ENCODE peak calls at places on chromosomes 1 and 21, in ten cellular contexts. J is right lobe of liver; G is PC-9; L is fibroblast of lung; P is cardiac muscle cell; R is endodermal cell; E is breast epithelium; B is dorsolateral prefrontal cortex; Q is CD8-positive, alpha-beta T cell; N is HepG2. A is an unnamed sample.

GRCh38 chr1:71640131-71640530 is 559.3 kb upstream of the ZRANB2 start:
- DNase-seq in E (no peak), Q (no peak), G (no peak), B (no peak), N (no peak), P (peak), R (no peak), J (no peak), L (no peak), A (no peak)

GRCh38 chr21:27023186-27023585 is 56.3 kb upstream of the ADAMTS5 start:
- DNase-seq in G (no peak), E (no peak), P (no peak), B (no peak), N (no peak), R (no peak), J (no peak), L (no peak), Q (no peak), A (no peak)

GRCh38 chr21:27622636-27623035 is 655.7 kb upstream of the ADAMTS5 start:
- DNase-seq in E (no peak), L (no peak), B (no peak), P (no peak), G (no peak), Q (no peak), N (no peak), J (no peak), R (no peak), A (no peak)

GRCh38 chr1:12525311-12526181 is 92.5 kb downstream of the DHRS3 start:
- DNase-seq in B (no peak), J (peak), Q (no peak), E (no peak), L (no peak), N (peak), G (no peak), P (peak), R (no peak), A (no peak)

GRCh38 chr1:3174487-3175247 is 105.7 kb downstream of the PRDM16 start:
- DNase-seq in Q (no peak), G (no peak), E (peak), R (no peak), L (peak), B (no peak), P (peak), N (no peak), J (no peak), A (no peak)

GRCh38 chr1:9655127-9655723 is 3.7 kb downstream of the PIK3CD start:
- DNase-seq in R (no peak), P (no peak), E (no peak), N (no peak), L (no peak), B (no peak), Q (peak), G (no peak), J (no peak), A (no peak)

GRCh38 chr21:44455524-44456206 is 355 bp downstream of the LRRC3 start:
- DNase-seq in L (peak), J (peak), E (no peak), P (peak), R (peak), G (peak), B (peak), N (no peak), Q (peak), A (no peak)

GRCh38 chr1:201000391-201000790 is 23.1 kb downstream of the KIF21B start:
- DNase-seq in Q (no peak), G (no peak), J (no peak), E (no peak), B (no peak), P (no peak), N (no peak), R (no peak), L (no peak), A (no peak)

GRCh38 chr1:4611708-4612349 is 42.6 kb upstream of the AJAP1 start:
- DNase-seq in G (no peak), N (no peak), P (no peak), J (no peak), Q (no peak), R (no peak), L (no peak), B (no peak), E (no peak), A (no peak)

GRCh38 chr1:4408380-4408779 is 246.0 kb upstream of the AJAP1 start:
- DNase-seq in G (no peak), J (no peak), Q (no peak), P (no peak), B (no peak), L (no peak), E (no peak), N (no peak), R (no peak), A (no peak)

GRCh38 chr1:68218485-68218884 is 13.8 kb downstream of the WLS start:
- DNase-seq in R (peak), Q (no peak), E (peak), P (no peak), L (peak), J (no peak), G (no peak), N (no peak), B (no peak), A (no peak)

GRCh38 chr1:23745515-23745914 is 2.2 kb downstream of the ELOA start:
- DNase-seq in J (no peak), R (no peak), E (no peak), N (peak), L (peak), B (no peak), Q (no peak), G (no peak), P (peak), A (no peak)

GRCh38 chr1:12464627-12465056 is 153.4 kb downstream of the DHRS3 start:
- DNase-seq in E (peak), R (no peak), J (no peak), L (peak), N (no peak), B (no peak), Q (no peak), P (peak), G (peak), A (no peak)

GRCh38 chr1:224357626-224358124 is 996 bp downstream of the CNIH4 start:
- DNase-seq in L (peak), R (no peak), E (no peak), B (no peak), G (no peak), P (peak), J (no peak), Q (no peak), N (peak), A (no peak)

GRCh38 chr1:183804382-183804781 is 538 bp upstream of the RGL1 start:
- DNase-seq in N (no peak), P (no peak), G (peak), Q (no peak), R (peak), E (no peak), B (no peak), J (no peak), L (no peak), A (no peak)

GRCh38 chr1:73910466-73910865 is 287.5 kb downstream of the LRRIQ3 start:
- DNase-seq in B (no peak), P (no peak), R (no peak), Q (no peak), J (no peak), G (no peak), N (no peak), E (no peak), L (peak), A (no peak)

GRCh38 chr1:214445846-214446614 is 105.4 kb downstream of the PTPN14 start:
- DNase-seq in R (no peak), Q (no peak), P (peak), E (no peak), N (no peak), J (no peak), L (peak), B (no peak), G (no peak), A (no peak)

GRCh38 chr1:200072636-200073285 is 45.3 kb downstream of the NR5A2 start:
- DNase-seq in E (no peak), L (no peak), G (no peak), P (no peak), J (no peak), Q (no peak), N (no peak), B (no peak), R (no peak), A (no peak)

GRCh38 chr21:28235169-28235892 is 757.3 kb downstream of the LTN1 start:
- DNase-seq in B (no peak), E (no peak), N (no peak), Q (no peak), J (no peak), L (no peak), R (peak), P (peak), G (no peak), A (no peak)

GRCh38 chr1:112297536-112297935 is 98.5 kb upstream of the CTTNBP2NL start:
- DNase-seq in R (no peak), L (peak), B (no peak), N (no peak), E (no peak), J (no peak), P (peak), Q (no peak), G (no peak), A (no peak)

DNA sequence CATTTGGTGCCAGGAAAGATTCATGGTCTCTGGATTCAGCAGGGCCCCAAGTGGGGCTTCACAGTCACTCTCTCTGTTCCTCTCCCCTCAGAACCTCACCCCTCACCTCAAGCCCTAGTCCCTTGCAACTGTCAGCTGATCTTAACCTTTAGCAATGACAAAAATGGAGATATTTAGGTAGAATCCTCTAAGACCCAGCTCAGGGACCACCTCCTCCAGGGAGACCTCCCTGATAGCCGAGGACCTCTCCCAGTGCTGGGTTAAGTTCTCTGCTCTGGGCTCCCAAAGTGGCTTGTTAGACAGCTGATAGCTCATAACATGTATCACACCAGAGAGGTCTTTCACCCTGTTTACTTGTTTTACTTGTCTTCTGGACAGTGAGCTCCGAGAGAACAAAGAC is 257.6 kb upstream of the KIAA0040 start:
- DNase-seq in G (no peak), N (no peak), R (no peak), L (no peak), J (no peak), B (no peak), P (no peak), E (no peak), Q (no peak), A (no peak)
- H3K27ac ChIP-seq in G (no peak), N (no peak), R (no peak), L (no peak), J (no peak), B (no peak), P (no peak), E (no peak), Q (no peak), A (no peak)

DNA sequence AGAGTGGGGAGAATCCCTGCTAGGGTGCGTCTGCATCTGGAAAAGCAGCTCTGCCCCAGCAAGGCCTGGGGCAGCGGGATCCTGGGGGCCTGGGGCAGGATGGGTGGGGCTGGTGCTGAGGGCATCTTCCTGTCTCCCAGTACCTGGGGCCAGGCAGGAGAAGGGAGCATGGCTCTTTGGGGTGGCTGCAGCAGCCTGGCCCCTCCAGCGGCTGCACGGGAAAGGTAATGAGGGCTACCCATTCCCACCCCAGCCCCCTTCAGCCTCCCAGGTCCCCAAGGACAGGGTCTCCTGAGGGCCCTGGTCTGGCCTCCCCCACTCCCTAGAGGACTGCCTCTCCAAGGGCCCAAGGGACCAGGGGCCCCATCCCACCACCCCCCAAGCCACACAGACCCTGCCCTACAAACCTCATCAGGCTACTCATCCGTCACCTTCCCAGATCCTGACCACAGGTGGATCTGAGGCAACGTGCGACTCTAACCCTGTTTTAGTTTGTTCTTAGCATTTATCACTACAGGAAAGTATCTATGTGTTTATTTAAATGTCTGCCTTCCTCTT is 910 bp upstream of the ANKRD65 start:
- DNase-seq in E (no peak), L (no peak), P (no peak), R (peak), J (no peak), Q (no peak), N (no peak), B (no peak), G (no peak), A (no peak)
- H3K27ac ChIP-seq in E (peak), L (no peak), P (no peak), R (no peak), J (no peak), Q (no peak), N (peak), B (peak), G (peak), A (peak)

DNA sequence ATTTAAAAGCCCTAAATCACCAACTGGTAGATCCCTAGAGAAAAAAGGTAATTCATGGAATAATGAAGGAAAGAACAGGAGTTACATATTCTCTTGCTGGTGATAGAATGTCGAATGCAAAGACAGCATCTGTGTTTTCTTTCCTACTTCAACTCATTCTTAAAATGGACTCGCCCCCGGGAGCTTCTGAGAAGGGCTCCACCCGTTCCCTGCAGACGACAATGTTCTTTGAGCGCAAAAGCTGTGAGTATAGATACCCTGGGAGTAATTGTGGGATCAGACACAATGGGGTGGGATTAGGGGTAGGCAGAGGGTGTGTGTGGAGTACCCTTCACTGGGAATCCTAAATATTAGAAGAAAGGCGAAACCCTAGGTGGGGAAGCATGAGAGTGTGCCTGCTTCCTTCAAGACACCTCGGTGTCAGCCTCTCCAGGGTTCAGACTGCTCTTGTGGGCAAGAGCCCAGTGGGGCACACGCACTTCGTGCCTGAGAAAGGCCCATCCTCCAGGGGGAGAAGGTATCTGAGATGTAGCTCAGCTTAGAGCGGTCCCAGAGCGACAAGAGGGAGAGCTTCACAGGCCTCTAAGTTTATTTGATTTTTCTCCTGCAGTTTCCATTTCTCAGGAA is 123.3 kb upstream of the DPYD start:
- DNase-seq in P (no peak), B (no peak), Q (no peak), E (no peak), L (no peak), G (no peak), N (no peak), R (peak), J (no peak), A (no peak)
- H3K27ac ChIP-seq in P (no peak), B (no peak), Q (no peak), E (no peak), L (peak), G (no peak), N (no peak), R (no peak), J (no peak), A (no peak)

GRCh38 chr1:246776923-246777322 is 52.7 kb downstream of the SCCPDH start:
- DNase-seq in J (no peak), G (no peak), R (no peak), Q (no peak), P (no peak), E (no peak), N (no peak), L (no peak), B (no peak), A (no peak)

GRCh38 chr1:246779561-246780175 is 55.5 kb downstream of the SCCPDH start:
- DNase-seq in L (no peak), Q (no peak), P (no peak), R (no peak), J (no peak), B (no peak), E (no peak), G (no peak), N (no peak), A (no peak)

GRCh38 chr1:246781212-246781611 is 57.0 kb downstream of the SCCPDH start:
- DNase-seq in B (no peak), N (no peak), R (no peak), G (no peak), P (no peak), L (no peak), E (no peak), J (no peak), Q (no peak), A (no peak)

GRCh38 chr1:246780264-246780663 is 56.1 kb downstream of the SCCPDH start:
- DNase-seq in G (no peak), P (no peak), J (no peak), L (no peak), B (no peak), E (no peak), Q (no peak), R (no peak), N (no peak), A (no peak)

GRCh38 chr1:246778663-246779062 is 54.5 kb downstream of the SCCPDH start:
- DNase-seq in G (no peak), B (no peak), Q (no peak), R (no peak), L (no peak), J (no peak), P (no peak), N (no peak), E (no peak), A (no peak)
- H3K27ac ChIP-seq in G (no peak), B (no peak), Q (no peak), R (no peak), L (no peak), J (no peak), P (no peak), N (no peak), E (no peak), A (no peak)

DNA sequence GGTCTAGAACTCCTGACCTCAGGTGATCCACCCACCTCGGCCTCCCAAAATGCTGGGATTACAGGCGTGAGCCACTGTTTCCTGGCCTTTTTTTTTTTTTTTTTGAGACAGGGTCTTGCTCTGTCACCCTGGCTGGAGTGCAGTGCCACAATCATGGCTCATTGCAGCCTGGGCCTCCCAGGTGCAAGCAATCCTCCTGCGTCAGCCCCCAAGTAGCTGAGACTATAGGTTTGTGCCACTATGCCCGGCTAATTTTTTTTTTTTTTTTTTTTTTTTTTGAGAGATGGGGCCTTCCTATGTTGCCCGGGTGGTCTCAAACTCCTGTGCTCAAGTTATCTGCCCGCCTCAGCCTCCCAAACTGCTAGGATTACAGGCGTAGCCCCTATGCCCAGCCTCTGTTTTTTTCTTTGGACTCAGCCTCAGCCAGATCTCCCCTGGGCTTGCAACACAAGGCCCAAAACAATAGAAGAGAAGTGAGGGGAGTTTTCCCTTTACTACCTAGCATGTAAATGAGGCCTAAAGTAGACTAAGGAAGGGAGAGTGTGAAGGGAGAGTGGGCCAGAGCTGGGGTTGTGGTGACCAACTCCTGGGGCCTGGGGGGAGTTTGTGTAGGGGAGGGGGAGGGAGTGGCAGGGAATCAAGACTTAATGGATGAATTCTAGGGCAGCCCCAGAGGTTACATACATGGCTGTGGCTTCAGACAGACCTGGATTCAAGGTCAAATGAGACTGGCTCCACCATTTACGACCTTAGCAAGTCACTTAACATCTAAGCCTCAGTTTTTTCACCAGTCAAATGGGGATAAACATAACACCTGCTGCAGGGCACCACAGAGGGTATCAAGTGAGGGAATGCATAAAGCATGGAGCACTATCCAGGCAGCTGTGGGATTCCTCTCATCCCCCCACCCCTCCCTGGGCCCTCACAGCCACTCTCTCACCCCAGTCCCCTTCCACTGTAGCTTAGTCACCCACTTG is 1.6 kb upstream of the CD52 start:
- DNase-seq in N (no peak), L (no peak), Q (no peak), J (no peak), P (no peak), E (no peak), R (no peak), B (no peak), G (no peak), A (no peak)
- H3K27ac ChIP-seq in N (no peak), L (no peak), Q (no peak), J (no peak), P (no peak), E (no peak), R (no peak), B (no peak), G (no peak), A (no peak)

DNA sequence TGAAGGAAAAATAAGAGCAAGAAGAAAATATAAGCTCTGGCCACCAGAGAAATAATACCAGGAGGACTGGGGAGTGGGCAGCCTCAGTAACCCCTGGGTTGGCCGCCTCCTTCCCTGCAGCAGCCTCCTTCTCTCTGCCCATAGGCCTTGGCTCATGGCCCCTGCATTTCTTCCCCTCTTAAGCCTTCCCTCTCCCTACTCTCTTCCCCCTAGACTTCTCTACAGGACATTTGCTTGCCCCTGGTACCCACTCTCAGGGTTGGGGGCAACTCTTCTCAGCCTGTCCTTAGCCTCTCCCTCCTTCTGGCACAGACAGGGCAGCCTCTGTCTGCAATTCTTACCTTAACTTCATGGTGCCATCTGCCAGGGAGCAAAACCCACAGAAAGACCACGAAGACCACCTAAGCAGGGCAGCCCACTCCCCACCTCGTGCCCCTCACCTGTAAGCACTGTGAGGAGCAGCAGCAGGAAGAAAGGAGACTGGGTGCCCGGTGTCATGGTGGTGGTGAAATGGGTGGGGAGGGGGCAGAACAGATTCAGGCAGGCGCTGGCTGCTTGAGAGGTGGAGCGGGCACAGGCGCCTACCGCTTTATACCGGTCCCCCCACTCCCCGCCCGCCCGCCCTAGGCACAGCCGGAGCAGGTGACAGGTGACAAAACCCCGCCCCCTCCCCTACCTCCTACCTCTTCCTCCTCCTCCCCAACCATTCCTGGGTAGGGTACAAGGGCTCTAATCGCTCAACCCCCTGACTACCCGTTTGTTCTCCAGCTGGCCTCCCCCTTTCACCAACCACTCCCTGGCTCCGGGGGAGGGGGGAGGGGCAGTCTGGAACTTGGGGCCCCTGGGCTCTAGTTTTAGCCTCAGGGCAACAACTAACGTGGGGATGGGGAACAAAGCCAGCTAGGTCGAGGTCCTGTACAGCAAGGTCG is 15.1 kb downstream of the THBS3 start:
- DNase-seq in E (peak), J (no peak), L (no peak), B (no peak), G (peak), P (no peak), Q (no peak), N (no peak), R (peak), A (no peak)
- H3K27ac ChIP-seq in E (peak), J (peak), L (peak), B (no peak), G (peak), P (no peak), Q (peak), N (no peak), R (peak), A (peak)

GRCh38 chr21:46098303-46099141 is 610 bp downstream of the COL6A2 start:
- DNase-seq in B (no peak), E (peak), R (peak), N (no peak), J (peak), L (no peak), G (no peak), Q (no peak), P (peak), A (no peak)
- H3K27ac ChIP-seq in B (no peak), E (peak), R (no peak), N (no peak), J (peak), L (peak), G (no peak), Q (no peak), P (no peak), A (no peak)

GRCh38 chr1:167667536-167667935 is 37.5 kb downstream of the RCSD1 start:
- DNase-seq in G (no peak), N (no peak), E (no peak), L (no peak), J (no peak), R (no peak), Q (no peak), P (no peak), B (no peak), A (no peak)
- H3K27ac ChIP-seq in G (no peak), N (no peak), E (no peak), L (no peak), J (no peak), R (no peak), Q (no peak), P (peak), B (no peak), A (no peak)

A was measured in caudate nucleus.